ENCODE peak calls at places on chromosome 16, in eight cellular contexts. E is RKO; I is occipital lobe; U is IMR-90; H is progenitor cell of endocrine pancreas; W is activated CD8-positive, alpha-beta memory T cell treated with anti-CD3 and anti-CD28 coated beads for 4 hours; D is GDM1; C is HS-5. R is an unnamed sample.

GRCh38 chr16:583470-583814 is 6.4 kb upstream of the RAB40C start:
- DNase-seq in E (no peak), I (no peak), U (no peak), H (no peak), W (no peak), D (no peak), C (no peak), R (no peak)

GRCh38 chr16:56102159-56102798 is 89.0 kb upstream of the GNAO1 start:
- DNase-seq in E (no peak), I (peak; percentile 24), U (no peak), H (no peak), W (no peak), D (no peak), C (no peak), R (no peak)

GRCh38 chr16:966035-966434 is 4.7 kb downstream of the LMF1 start:
- DNase-seq in E (no peak), I (no peak), U (no peak), H (no peak), W (no peak), D (no peak), C (no peak), R (no peak)

GRCh38 chr16:20611350-20611902 is 35.3 kb upstream of the ACSM2B start:
- DNase-seq in E (no peak), I (peak; percentile 6), U (no peak), H (no peak), W (no peak), D (no peak), C (no peak), R (no peak)

GRCh38 chr16:65763640-65764305 is 602.7 kb upstream of the CDH5 start:
- DNase-seq in E (no peak), I (no peak), U (no peak), H (no peak), W (no peak), D (no peak), C (no peak), R (no peak)

GRCh38 chr16:2715519-2715918 is 4.5 kb downstream of the PRSS27 start:
- DNase-seq in E (no peak), I (no peak), U (peak; percentile 46), H (peak; percentile 68), W (peak; percentile 70), D (peak; percentile 70), C (no peak), R (peak; percentile 38)

GRCh38 chr16:70760221-70760620 is 40.7 kb downstream of the VAC14 start:
- DNase-seq in E (no peak), I (no peak), U (no peak), H (no peak), W (no peak), D (no peak), C (no peak), R (peak; percentile 8)

GRCh38 chr16:48075398-48075797 is 80.4 kb downstream of the ABCC12 start:
- DNase-seq in E (no peak), I (no peak), U (peak; percentile 80), H (no peak), W (no peak), D (no peak), C (no peak), R (peak; percentile 86)

GRCh38 chr16:77898671-77899211 is 110.4 kb downstream of the VAT1L start:
- DNase-seq in E (no peak), I (no peak), U (peak; percentile 89), H (no peak), W (no peak), D (no peak), C (peak; percentile 52), R (peak; percentile 53)

GRCh38 chr16:87391324-87391949 is 699 bp upstream of the MAP1LC3B start:
- DNase-seq in E (no peak), I (no peak), U (no peak), H (peak; percentile 35), W (no peak), D (no peak), C (no peak), R (no peak)

GRCh38 chr16:75385507-75386152 is 47.7 kb downstream of the CFDP1 start:
- DNase-seq in E (peak; percentile 85), I (no peak), U (peak; percentile 88), H (no peak), W (no peak), D (peak; percentile 15), C (peak; percentile 81), R (peak; percentile 86)

GRCh38 chr16:48720266-48720665 is 110.3 kb upstream of the N4BP1 start:
- DNase-seq in E (peak; percentile 45), I (no peak), U (peak; percentile 22), H (peak; percentile 47), W (no peak), D (no peak), C (no peak), R (no peak)

GRCh38 chr16:2835638-2836493 is 5.8 kb downstream of the ZG16B start:
- DNase-seq in E (peak; percentile 95), I (no peak), U (peak; percentile 98), H (no peak), W (no peak), D (no peak), C (peak; percentile 98), R (peak; percentile 96)

R was measured in astrocyte of the spinal cord.